ENCODE peak calls at places on chromosomes 4 and X, in four cellular contexts. S is endothelial cell, Q is Caki2, G is HCEC 1CT. P is an unnamed sample.

GRCh38 chrX:133045986-133046385 is 50.9 kb downstream of the USP26 start:
- DNase-seq in S (peak; percentile 7), Q (no peak), G (no peak), P (no peak)

GRCh38 chr4:66688674-66689073 is 856.6 kb downstream of the CENPC start:
- DNase-seq in S (no peak), Q (peak; percentile 20), G (peak; percentile 36), P (no peak)

GRCh38 chrX:110853610-110854009 is 58.0 kb upstream of the CHRDL1 start:
- DNase-seq in S (peak; percentile 12), Q (no peak), G (peak; percentile 10), P (no peak)

GRCh38 chrX:13651150-13651549 is 1.8 kb upstream of the TCEANC start:
- DNase-seq in S (no peak), Q (no peak), G (peak; percentile 30), P (no peak)

GRCh38 chrX:86023806-86024205 is 23.6 kb downstream of the CHM start:
- DNase-seq in S (no peak), Q (no peak), G (peak; percentile 3), P (no peak)

GRCh38 chr4:81084029-81084428 is 53.5 kb downstream of the BMP3 start:
- DNase-seq in S (no peak), Q (no peak), G (peak; percentile 60), P (no peak)

GRCh38 chr4:3252831-3253641 is 4.1 kb downstream of the MSANTD1 start:
- DNase-seq in S (no peak), Q (no peak), G (no peak), P (peak; percentile 13)

GRCh38 chr4:21768349-21769310 is 179.9 kb downstream of the KCNIP4 start:
- DNase-seq in S (peak; percentile 28), Q (peak; percentile 39), G (peak; percentile 41), P (no peak)

GRCh38 chr4:120049732-120050494 is 16.7 kb downstream of the MAD2L1 start:
- DNase-seq in S (peak; percentile 88), Q (peak; percentile 81), G (peak; percentile 72), P (peak; percentile 50)

GRCh38 chr4:25425361-25425760 is 48.3 kb downstream of the ANAPC4 start:
- DNase-seq in S (no peak), Q (no peak), G (no peak), P (no peak)

GRCh38 chr4:121070274-121070673 is 2.1 kb downstream of the NDNF start:
- DNase-seq in S (peak; percentile 22), Q (no peak), G (no peak), P (no peak)

GRCh38 chr4:151401739-151402138 is 7.2 kb upstream of the FHIP1A start:
- DNase-seq in S (no peak), Q (no peak), G (no peak), P (no peak)

GRCh38 chr4:126869967-126870366 is 762.8 kb upstream of the INTU start:
- DNase-seq in S (no peak), Q (no peak), G (no peak), P (no peak)

GRCh38 chr4:88949605-88950004 is 107.4 kb downstream of the FAM13A start:
- DNase-seq in S (no peak), Q (no peak), G (no peak), P (no peak)

GRCh38 chr4:1376391-1376840 is 29.4 kb downstream of the UVSSA start:
- DNase-seq in S (no peak), Q (no peak), G (no peak), P (no peak)

GRCh38 chr4:82500106-82500738 is 61.6 kb downstream of the TMEM150C start:
- DNase-seq in S (no peak), Q (no peak), G (peak; percentile 63), P (no peak)

GRCh38 chr4:7581477-7581876 is 146.7 kb upstream of the PSAPL1 start:
- DNase-seq in S (peak; percentile 54), Q (peak; percentile 41), G (no peak), P (no peak)

GRCh38 chrX:116230136-116230886 is 59.8 kb downstream of the AGTR2 start:
- DNase-seq in S (no peak), Q (no peak), G (peak; percentile 0), P (no peak)

GRCh38 chr4:139014391-139015268 is 951 bp upstream of the NOCT start:
- DNase-seq in S (no peak), Q (peak; percentile 94), G (peak; percentile 83), P (no peak)

GRCh38 chrX:11504234-11504633 is 161.5 kb downstream of the ARHGAP6 start:
- DNase-seq in S (no peak), Q (no peak), G (no peak), P (no peak)

GRCh38 chr4:5456296-5456845 is 252.0 kb downstream of the EVC2 start:
- DNase-seq in S (no peak), Q (no peak), G (no peak), P (no peak)

GRCh38 chr4:158578476-158578875 is 56.8 kb downstream of the RXFP1 start:
- DNase-seq in S (no peak), Q (peak; percentile 2), G (peak; percentile 43), P (no peak)

GRCh38 chrX:68997911-68998310 is 167.3 kb downstream of the PJA1 start:
- DNase-seq in S (no peak), Q (no peak), G (no peak), P (peak; percentile 63)

GRCh38 chr4:83107636-83108035 is 6.9 kb downstream of the PLAC8 start:
- DNase-seq in S (no peak), Q (no peak), G (no peak), P (no peak)

GRCh38 chrX:13688772-13689518 is at the start of gene RAB9A:
- DNase-seq in S (peak; percentile 85), Q (peak; percentile 62), G (peak; percentile 67), P (peak; percentile 87)

GRCh38 chrX:123648028-123648810 is 84.6 kb downstream of the THOC2 start:
- DNase-seq in S (peak; percentile 8), Q (peak; percentile 78), G (peak; percentile 34), P (no peak)

GRCh38 chr4:39233783-39234182 is 51.5 kb downstream of the WDR19 start:
- DNase-seq in S (no peak), Q (no peak), G (no peak), P (no peak)

GRCh38 chrX:19836337-19836736 is 51.1 kb downstream of the SH3KBP1 start:
- DNase-seq in S (no peak), Q (no peak), G (no peak), P (no peak)

GRCh38 chr4:15765910-15766703 is 12.0 kb upstream of the CD38 start:
- DNase-seq in S (no peak), Q (no peak), G (no peak), P (no peak)

GRCh38 chrX:148580016-148580415 is 79.6 kb downstream of the AFF2 start:
- DNase-seq in S (no peak), Q (no peak), G (no peak), P (no peak)